ENCODE peak calls at places on chromosomes 6 and 20, in eight cellular contexts. A is GM18507; F is AG04449; N is hippocampal formation; Y is activated T-helper 1 cell treated with anti-CD3 and anti-CD28 coated beads, Interleukin-2, amount 50 U/mL, for 16 hours; X is stimulated activated CD4-positive, alpha-beta T cell treated with anti-CD3 and anti-CD28 coated beads, TNF-alpha, amount 100 ng/mL, for 24 hours; B is left cardiac atrium; Q is smooth muscle cell of the brain vasculature. P is an unnamed sample.

GRCh38 chr6:6654599-6655575 is 66.4 kb downstream of the LY86 start:
- DNase-seq in N (no peak), Q (no peak), Y (no peak), X (no peak), A (no peak), F (no peak), B (peak; percentile 58), P (no peak)

GRCh38 chr6:137909533-137909932 is 42.5 kb downstream of the TNFAIP3 start:
- DNase-seq in Y (no peak), N (no peak), B (no peak), F (no peak), Q (no peak), X (no peak), A (no peak), P (no peak)

GRCh38 chr20:25000268-25000801 is 7.8 kb upstream of the APMAP start:
- DNase-seq in Y (no peak), A (no peak), Q (no peak), N (no peak), X (no peak), B (peak; percentile 73), F (peak; percentile 63), P (no peak)

GRCh38 chr6:129104131-129104530 is 221.2 kb downstream of the LAMA2 start:
- DNase-seq in F (peak; percentile 9), B (no peak), N (no peak), Y (no peak), X (no peak), Q (no peak), A (no peak), P (no peak)

GRCh38 chr6:158109744-158110143 is 58.3 kb downstream of the SERAC1 start:
- DNase-seq in B (no peak), Q (no peak), A (no peak), F (no peak), N (no peak), Y (no peak), X (no peak), P (no peak)

GRCh38 chr6:110813813-110814487 is 1.3 kb downstream of the CDK19 start:
- DNase-seq in Q (no peak), B (no peak), N (no peak), X (no peak), Y (no peak), A (no peak), F (no peak), P (peak; percentile 7)

GRCh38 chr6:122202576-122203137 is 196.8 kb upstream of the HSF2 start:
- DNase-seq in Y (no peak), X (no peak), N (no peak), A (no peak), Q (no peak), B (no peak), F (no peak), P (no peak)

GRCh38 chr6:40288919-40289318 is 298.2 kb downstream of the LRFN2 start:
- DNase-seq in Y (no peak), Q (no peak), X (no peak), N (no peak), F (no peak), A (no peak), B (no peak), P (no peak)

GRCh38 chr6:170152989-170153388 is 137.9 kb downstream of the DLL1 start:
- DNase-seq in Q (no peak), B (peak; percentile 61), X (no peak), A (no peak), N (no peak), Y (no peak), F (no peak), P (peak; percentile 49)

GRCh38 chr20:18684775-18685174 is 96.9 kb downstream of the DTD1 start:
- DNase-seq in A (no peak), Y (no peak), B (no peak), F (no peak), X (no peak), N (no peak), Q (no peak), P (no peak)

GRCh38 chr6:78397537-78397936 is 469.8 kb upstream of the IRAK1BP1 start:
- DNase-seq in F (no peak), X (no peak), A (no peak), Q (no peak), B (no peak), N (no peak), Y (no peak), P (no peak)

GRCh38 chr6:116218172-116218633 is 35.7 kb downstream of the TSPYL4 start:
- DNase-seq in X (no peak), A (no peak), Q (no peak), B (no peak), N (peak; percentile 66), Y (no peak), F (no peak), P (peak; percentile 32)

GRCh38 chr6:166839006-166839405 is 117.3 kb downstream of the RNASET2 start:
- DNase-seq in Q (no peak), N (no peak), F (no peak), A (no peak), Y (no peak), B (no peak), X (no peak), P (no peak)

GRCh38 chr6:83474309-83474708 is 38.0 kb upstream of the PRSS35 start:
- DNase-seq in X (no peak), F (no peak), A (no peak), N (no peak), Q (peak; percentile 6), Y (no peak), B (no peak), P (no peak)

GRCh38 chr20:50837532-50838321 is 42.9 kb downstream of the BCAS4 start:
- DNase-seq in F (peak; percentile 83), Y (no peak), N (no peak), X (no peak), Q (no peak), B (peak; percentile 40), A (peak; percentile 51), P (no peak)

GRCh38 chr20:54633903-54634302 is 158.5 kb downstream of the DOK5 start:
- DNase-seq in Q (no peak), Y (no peak), A (peak; percentile 25), N (no peak), F (no peak), B (no peak), X (no peak), P (no peak)